ENCODE peak calls at places on chromosomes 13 and 19, in six cellular contexts. E, U, K, N, G and M are unnamed samples.

GRCh38 chr13:32495841-32496240 is 42.8 kb downstream of the N4BP2L2 start:
- DNase-seq in E (no peak), U (no peak), K (no peak), N (no peak), G (no peak), M (no peak)

GRCh38 chr19:29491491-29491890 is 34.3 kb upstream of the VSTM2B start:
- DNase-seq in E (no peak), U (no peak), K (no peak), N (no peak), G (peak), M (no peak)

GRCh38 chr19:53195265-53195879 is 2.2 kb upstream of the ZNF665 start:
- DNase-seq in E (peak), U (peak), K (peak), N (peak), G (peak), M (peak)

GRCh38 chr13:25242956-25243355 is 44.3 kb downstream of the MTMR6 start:
- DNase-seq in E (no peak), U (no peak), K (no peak), N (no peak), G (no peak), M (no peak)

GRCh38 chr13:62598708-62599107 is 1183.1 kb upstream of the PCDH20 start:
- DNase-seq in E (no peak), U (no peak), K (no peak), N (no peak), G (no peak), M (no peak)

GRCh38 chr13:112896736-112897602 is 72.0 kb upstream of the MCF2L start:
- DNase-seq in E (no peak), U (peak), K (no peak), N (no peak), G (peak), M (no peak)

GRCh38 chr13:45132384-45133064 is 12.2 kb downstream of the GTF2F2 start:
- DNase-seq in E (no peak), U (no peak), K (no peak), N (no peak), G (no peak), M (no peak)

GRCh38 chr13:97948041-97948440 is 5.4 kb upstream of the IPO5 start:
- DNase-seq in E (no peak), U (no peak), K (no peak), N (no peak), G (no peak), M (no peak)

GRCh38 chr13:20721454-20722357 is 18.2 kb downstream of the IL17D start:
- DNase-seq in E (peak), U (no peak), K (peak), N (peak), G (peak), M (no peak)

GRCh38 chr13:58018865-58019264 is 387.3 kb downstream of the PCDH17 start:
- DNase-seq in E (no peak), U (no peak), K (no peak), N (no peak), G (no peak), M (no peak)

GRCh38 chr19:43818500-43818899 is 8.6 kb upstream of the ZNF283 start:
- DNase-seq in E (no peak), U (no peak), K (no peak), N (no peak), G (no peak), M (no peak)

GRCh38 chr13:82878536-82878935 is 1003.7 kb downstream of the SLITRK1 start:
- DNase-seq in E (no peak), U (no peak), K (no peak), N (no peak), G (no peak), M (no peak)

GRCh38 chr13:75469087-75469486 is 12.9 kb downstream of the TBC1D4 start:
- DNase-seq in E (no peak), U (no peak), K (no peak), N (no peak), G (no peak), M (no peak)

GRCh38 chr13:90447034-90447734 is 900.3 kb upstream of the MIR17HG start:
- DNase-seq in E (no peak), U (no peak), K (no peak), N (no peak), G (no peak), M (no peak)

GRCh38 chr19:54952591-54953344 is 5.4 kb upstream of the NLRP7 start:
- DNase-seq in E (no peak), U (no peak), K (no peak), N (no peak), G (peak), M (no peak)

GRCh38 chr13:49436890-49437289 is 7.0 kb downstream of the CAB39L start:
- DNase-seq in E (no peak), U (no peak), K (peak), N (peak), G (no peak), M (no peak)

GRCh38 chr19:49591731-49592485 is 926 bp downstream of the PRR12 start:
- DNase-seq in E (no peak), U (peak), K (peak), N (peak), G (peak), M (no peak)

DNA sequence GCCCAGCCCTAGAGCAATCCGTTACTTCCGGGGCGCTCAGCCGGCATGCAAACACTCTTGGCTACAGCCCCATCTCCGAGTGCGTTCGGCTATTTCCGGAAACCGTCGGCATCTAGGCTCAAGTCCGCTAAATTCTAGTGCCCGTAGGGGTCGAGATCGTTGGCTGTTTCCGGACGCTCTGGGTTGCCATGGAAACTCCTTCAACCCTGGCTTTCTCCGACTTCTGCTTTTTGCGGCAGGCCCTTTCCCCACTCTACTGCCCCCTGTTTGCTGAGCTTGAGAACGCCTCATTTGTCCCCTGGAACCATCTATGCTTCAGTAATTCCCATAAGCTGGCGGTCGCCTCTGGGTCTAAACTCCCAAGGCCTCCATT is 533 bp upstream of the PIK3R2 start:
- DNase-seq in E (peak), U (peak), K (peak), N (peak), G (peak), M (peak)
- TF ChIP-seq POLR2A in E (peak), U (no peak), K (no peak), N (peak), G (no peak), M (peak)

GRCh38 chr19:41862445-41862986 is 2.5 kb downstream of the RPS19 start:
- DNase-seq in E (no peak), U (no peak), K (no peak), N (no peak), G (no peak), M (no peak)
- TF ChIP-seq POLR2A in E (no peak), U (no peak), K (no peak), N (no peak), G (no peak), M (peak)

GRCh38 chr19:20051841-20052768 is 12.8 kb upstream of the ZNF682 start:
- DNase-seq in E (no peak), U (peak), K (peak), N (peak), G (peak), M (peak)
- TF ChIP-seq POLR2A in E (no peak), U (no peak), K (peak), N (no peak), G (no peak), M (no peak)

GRCh38 chr19:39425744-39426143 is 10.0 kb downstream of the RPS16 start:
- DNase-seq in E (no peak), U (no peak), K (no peak), N (no peak), G (no peak), M (no peak)

GRCh38 chr19:39427707-39428106 is 8.0 kb downstream of the RPS16 start:
- DNase-seq in E (no peak), U (no peak), K (no peak), N (no peak), G (no peak), M (no peak)

GRCh38 chr19:39430675-39431593 is 4.8 kb downstream of the RPS16 start:
- DNase-seq in E (no peak), U (no peak), K (peak), N (no peak), G (peak), M (no peak)

GRCh38 chr19:39426170-39426569 is 9.6 kb downstream of the RPS16 start:
- DNase-seq in E (no peak), U (no peak), K (no peak), N (no peak), G (no peak), M (no peak)

DNA sequence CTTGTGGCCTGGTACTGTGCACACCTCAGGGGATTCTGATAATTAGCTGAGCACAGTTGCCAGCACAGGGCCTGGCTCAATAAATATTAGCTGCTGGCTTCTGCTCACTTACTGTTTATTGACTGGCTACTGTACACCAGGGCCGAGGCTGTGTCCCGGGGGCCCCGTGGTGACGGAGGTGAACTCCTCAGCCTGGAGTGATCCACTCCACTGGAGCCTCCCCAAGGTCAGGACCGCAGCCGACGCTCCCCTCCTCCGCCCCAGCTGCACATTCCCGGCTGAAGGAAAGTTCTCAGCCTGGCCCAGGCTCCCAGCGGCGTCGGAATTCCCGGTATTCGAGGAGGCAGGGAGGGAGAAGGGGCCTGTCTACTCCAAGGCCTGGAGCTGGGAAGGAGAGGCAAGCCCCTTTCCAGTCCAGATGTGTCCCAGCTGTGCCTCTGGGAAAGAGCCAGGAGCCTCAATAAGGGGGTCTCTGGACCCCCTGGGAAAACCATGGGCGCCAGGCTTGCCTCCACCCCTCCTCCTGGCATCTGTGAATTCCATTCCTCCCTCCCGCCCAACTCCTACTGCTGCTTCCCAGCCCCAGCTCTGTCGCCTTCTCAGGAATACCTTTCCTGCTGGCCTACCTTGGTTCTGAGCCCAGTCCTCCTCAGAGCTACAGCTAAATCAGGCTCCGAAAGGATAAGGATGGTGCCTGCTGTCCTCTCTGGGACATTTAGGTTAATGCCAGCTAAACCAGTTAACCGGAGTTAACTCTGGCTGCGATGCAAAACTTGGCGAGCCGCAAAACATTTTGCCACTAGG is 7.2 kb downstream of the RPS16 start:
- DNase-seq in E (no peak), U (peak), K (peak), N (peak), G (peak), M (no peak)
- TF ChIP-seq POLR2A in E (no peak), U (no peak), K (no peak), N (no peak), G (no peak), M (no peak)

GRCh38 chr19:6393074-6393981 is at the start of gene GTF2F1:
- DNase-seq in E (peak), U (peak), K (peak), N (peak), G (peak), M (peak)
- TF ChIP-seq POLR2A in E (peak), U (peak), K (peak), N (peak), G (no peak), M (peak)

DNA sequence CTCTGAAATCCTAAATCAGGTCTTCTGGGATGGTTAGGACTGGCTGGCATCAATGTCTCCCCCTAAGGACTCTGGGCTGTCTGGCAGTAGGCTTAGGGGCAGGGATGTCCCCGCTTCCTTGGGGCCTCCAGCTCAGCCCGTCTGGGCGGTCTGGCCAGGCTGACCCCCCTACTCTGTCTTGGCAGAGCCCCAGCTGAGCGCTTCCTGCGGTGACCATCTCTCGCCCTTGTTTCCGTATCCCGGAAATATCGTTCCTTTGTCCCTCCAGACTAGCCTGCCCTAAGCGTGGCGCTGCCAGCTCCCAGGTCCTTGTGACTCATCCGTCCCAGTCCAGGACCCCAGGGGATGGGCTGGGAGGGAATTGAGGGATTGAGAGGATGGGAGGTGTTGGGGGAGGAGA is 11.3 kb downstream of the GTPBP3 start:
- DNase-seq in E (no peak), U (no peak), K (no peak), N (no peak), G (no peak), M (no peak)
- TF ChIP-seq POLR2A in E (no peak), U (no peak), K (no peak), N (no peak), G (no peak), M (no peak)

GRCh38 chr19:42075616-42076374 is at the start of gene ZNF574:
- DNase-seq in E (peak), U (peak), K (peak), N (peak), G (peak), M (peak)

GRCh38 chr19:42076375-42076944 is 494 bp downstream of the ZNF574 start:
- DNase-seq in E (peak), U (no peak), K (no peak), N (peak), G (no peak), M (no peak)

GRCh38 chr19:42074513-42075363 is 1.2 kb upstream of the ZNF574 start:
- DNase-seq in E (no peak), U (peak), K (peak), N (peak), G (no peak), M (peak)

GRCh38 chr19:42078058-42078457 is 2.1 kb downstream of the ZNF574 start:
- DNase-seq in E (no peak), U (no peak), K (no peak), N (no peak), G (no peak), M (no peak)

DNA sequence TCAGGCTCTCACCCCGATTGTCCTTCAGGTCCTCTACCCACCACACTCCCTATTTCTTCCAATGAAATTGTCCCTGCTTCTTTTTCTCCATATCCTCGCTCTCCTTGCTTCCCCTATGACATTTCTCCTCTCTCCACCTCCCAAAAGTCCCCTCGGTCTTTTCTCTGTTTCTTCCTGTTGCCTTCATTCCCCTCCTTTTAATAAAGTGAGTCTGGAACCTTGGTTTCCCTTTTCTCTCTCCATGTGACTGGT is 676 bp upstream of the ZNF574 start:
- DNase-seq in E (no peak), U (no peak), K (no peak), N (no peak), G (no peak), M (no peak)
- TF ChIP-seq POLR2A in E (no peak), U (no peak), K (no peak), N (no peak), G (no peak), M (peak)

GRCh38 chr13:80338781-80339577 is 1.9 kb downstream of the SPRY2 start:
- DNase-seq in E (no peak), U (peak), K (peak), N (peak), G (peak), M (no peak)
- TF ChIP-seq POLR2A in E (no peak), U (no peak), K (peak), N (no peak), G (no peak), M (no peak)